ENCODE peak calls at places on chromosomes 7 and 10, in six cellular contexts. U is H9, K is IMR-90, P is neuronal stem cell, F is H1, X is mesenchymal stem cell. B is an unnamed sample.

GRCh38 chr10:101839421-101840063 is 4.1 kb downstream of the KCNIP2 start:
- DNase-seq in U (peak), F (no peak), K (peak), X (peak), P (no peak), B (peak)

GRCh38 chr10:29517352-29517923 is 117.3 kb downstream of the SVIL start:
- DNase-seq in F (no peak), X (peak), U (peak), P (peak), K (peak), B (peak)

GRCh38 chr10:78805176-78805575 is 263.6 kb upstream of the ZMIZ1 start:
- DNase-seq in K (peak), P (no peak), U (no peak), F (no peak), X (peak), B (peak)

GRCh38 chr10:58994226-58995057 is 182.0 kb upstream of the PHYHIPL start:
- DNase-seq in X (no peak), K (no peak), U (no peak), P (no peak), F (no peak), B (no peak)

GRCh38 chr10:113004219-113004618 is 54.2 kb downstream of the TCF7L2 start:
- DNase-seq in U (no peak), X (no peak), F (no peak), P (no peak), K (no peak), B (no peak)

GRCh38 chr7:31020652-31021051 is 31.5 kb upstream of the ADCYAP1R1 start:
- DNase-seq in K (no peak), X (no peak), F (no peak), U (peak), P (no peak), B (peak)

GRCh38 chr7:22470981-22471380 is 29.0 kb downstream of the STEAP1B start:
- DNase-seq in X (no peak), P (no peak), U (no peak), K (no peak), F (no peak), B (no peak)

GRCh38 chr7:92609921-92610518 is 19.8 kb upstream of the FAM133B start:
- DNase-seq in X (peak), K (peak), P (no peak), U (no peak), F (no peak), B (peak)

GRCh38 chr7:148474421-148474820 is 116.1 kb upstream of the C7orf33 start:
- DNase-seq in P (peak), U (no peak), F (no peak), X (no peak), K (no peak), B (no peak)

GRCh38 chr7:16719699-16720098 is 33.9 kb upstream of the TSPAN13 start:
- DNase-seq in U (no peak), F (no peak), P (no peak), K (peak), X (peak), B (no peak)

GRCh38 chr7:78578701-78579100 is 780.1 kb downstream of the PHTF2 start:
- DNase-seq in K (no peak), U (peak), P (peak), F (peak), X (no peak), B (peak)

GRCh38 chr7:1694551-1694950 is 24.5 kb downstream of the ELFN1 start:
- DNase-seq in F (no peak), X (no peak), P (no peak), K (no peak), U (no peak), B (no peak)

GRCh38 chr10:49446031-49446430 is 50.1 kb upstream of the DRGX start:
- DNase-seq in X (no peak), K (peak), P (no peak), U (no peak), F (no peak), B (no peak)

GRCh38 chr10:123717336-123717735 is 51.2 kb downstream of the GPR26 start:
- DNase-seq in U (no peak), P (no peak), F (no peak), K (no peak), X (no peak), B (no peak)

GRCh38 chr10:59708816-59709471 is 706 bp downstream of the SLC16A9 start:
- DNase-seq in P (peak), X (peak), U (peak), F (no peak), K (no peak), B (peak)

GRCh38 chr7:147524726-147525245 is 1065.8 kb upstream of the C7orf33 start:
- DNase-seq in U (no peak), X (no peak), K (no peak), P (no peak), F (no peak), B (no peak)

GRCh38 chr10:129888784-129889616 is 75.1 kb downstream of the EBF3 start:
- DNase-seq in K (peak), F (peak), P (peak), U (peak), X (peak), B (peak)

GRCh38 chr10:75034131-75034512 is 77.3 kb upstream of the SAMD8 start:
- DNase-seq in P (no peak), X (no peak), K (no peak), U (no peak), F (no peak), B (no peak)

GRCh38 chr10:60611291-60611747 is 167.0 kb upstream of the CDK1 start:
- DNase-seq in P (no peak), U (peak), F (no peak), X (peak), K (peak), B (peak)

GRCh38 chr10:23192741-23193434 is 776 bp downstream of the PTF1A start:
- DNase-seq in F (no peak), K (no peak), U (peak), X (no peak), P (no peak), B (no peak)

GRCh38 chr7:114852275-114852674 is 69.6 kb upstream of the MDFIC start:
- DNase-seq in X (no peak), P (no peak), K (no peak), U (no peak), F (no peak), B (no peak)

GRCh38 chr7:72446566-72447462 is 34.7 kb upstream of the CALN1 start:
- DNase-seq in F (no peak), P (no peak), X (no peak), U (no peak), K (no peak), B (no peak)

GRCh38 chr7:72445075-72445474 is 32.9 kb upstream of the CALN1 start:
- DNase-seq in K (no peak), P (no peak), X (no peak), U (no peak), F (no peak), B (no peak)

GRCh38 chr7:72446131-72446530 is 34.0 kb upstream of the CALN1 start:
- DNase-seq in K (no peak), X (no peak), U (no peak), P (no peak), F (no peak), B (no peak)

GRCh38 chr7:72445580-72445979 is 33.4 kb upstream of the CALN1 start:
- DNase-seq in P (no peak), U (no peak), X (no peak), K (no peak), F (no peak), B (no peak)

GRCh38 chr7:72447465-72448204 is 35.5 kb upstream of the CALN1 start:
- DNase-seq in F (no peak), U (no peak), X (no peak), P (no peak), K (no peak), B (no peak)
- H2AK5ac ChIP-seq in F (peak), U (no peak), X (no peak), P (no peak), K (no peak), B (no peak)

DNA sequence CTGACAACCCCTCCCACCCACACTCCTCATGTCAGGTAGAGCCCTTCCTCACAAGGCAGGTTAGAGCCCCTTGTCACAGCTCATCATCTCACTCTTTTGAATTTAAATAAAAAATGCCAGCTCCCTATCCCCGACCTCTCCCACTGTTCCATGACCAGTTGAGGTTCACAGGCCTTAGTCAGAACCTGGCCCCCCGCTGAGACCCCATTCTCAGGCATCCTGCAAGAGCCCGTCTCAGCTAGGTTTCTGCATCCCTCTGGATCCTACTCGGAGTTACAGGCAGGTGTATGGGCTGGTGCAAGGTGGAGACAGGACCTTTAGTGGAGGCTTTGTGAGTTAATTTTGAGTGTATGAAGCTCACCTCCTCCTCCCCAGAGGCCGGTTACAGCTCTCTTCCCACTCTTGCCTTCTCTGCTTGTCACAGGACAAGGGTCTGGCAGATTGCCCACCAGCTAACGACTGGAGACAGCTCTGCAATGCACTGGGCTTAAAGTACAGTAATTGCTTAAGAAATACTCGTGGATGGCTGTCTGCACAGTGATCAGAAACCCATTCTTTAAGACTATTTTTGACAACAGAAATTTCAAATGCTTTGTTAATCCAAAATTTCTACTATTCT is 394.9 kb upstream of the DPP6 start:
- DNase-seq in P (no peak), F (peak), K (no peak), X (no peak), U (no peak), B (peak)
- H2AK5ac ChIP-seq in P (no peak), F (no peak), K (no peak), X (no peak), U (no peak), B (no peak)

GRCh38 chr10:77580500-77580899 is 57.1 kb downstream of the KCNMA1 start:
- DNase-seq in K (no peak), X (no peak), P (no peak), U (no peak), F (no peak), B (no peak)
- H2AK5ac ChIP-seq in K (no peak), X (peak), P (no peak), U (no peak), F (no peak), B (no peak)

DNA sequence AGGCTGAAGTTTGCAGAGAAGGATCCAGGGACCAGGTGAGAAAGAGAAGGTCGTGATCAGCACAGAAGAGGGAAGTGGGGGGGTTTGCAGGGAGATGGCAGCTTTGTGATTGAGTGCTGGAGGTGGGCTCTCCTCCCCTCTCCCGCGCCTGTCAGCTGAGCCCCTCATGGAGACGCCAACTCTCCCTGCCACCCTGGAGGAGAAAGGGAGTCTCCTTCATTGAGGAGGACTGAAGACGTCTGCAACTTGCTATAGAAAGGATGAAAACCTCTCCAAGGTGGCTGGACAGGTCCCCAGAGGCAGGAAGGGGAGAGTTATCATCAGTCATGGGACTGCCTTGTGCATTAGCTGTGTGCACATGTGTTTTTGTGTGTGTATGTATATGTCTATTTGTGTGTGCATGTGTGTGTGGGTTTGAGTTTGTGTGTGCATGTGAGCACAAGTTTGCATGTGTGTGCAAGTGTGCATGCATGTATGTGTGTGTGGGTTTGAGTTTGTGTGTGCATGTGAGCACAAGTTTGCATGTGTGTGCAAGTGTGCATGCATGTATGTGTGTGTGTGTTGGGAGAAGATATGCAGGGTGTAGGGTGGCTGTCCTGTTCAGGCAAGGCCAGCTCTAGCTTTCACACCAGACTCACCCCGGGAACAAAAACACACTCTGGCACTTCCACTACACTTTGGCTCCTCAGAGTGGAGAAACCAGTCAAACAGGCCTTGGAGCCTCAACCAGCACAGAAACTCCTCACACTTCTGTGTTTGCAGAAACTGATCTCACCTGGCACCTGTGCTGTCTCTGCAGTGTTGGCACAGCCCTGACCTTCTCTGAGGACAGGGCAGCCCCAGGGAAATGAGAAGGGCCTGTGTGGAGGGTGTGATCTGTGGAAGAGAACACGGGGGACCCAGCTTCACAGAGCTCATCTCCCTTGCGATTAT is 3.8 kb upstream of the CALML5 start:
- DNase-seq in P (no peak), X (no peak), U (no peak), F (no peak), K (no peak), B (no peak)
- H2AK5ac ChIP-seq in P (peak), X (no peak), U (no peak), F (no peak), K (no peak), B (no peak)